ENCODE peak calls at places on chromosome 6, in ten cellular contexts. J is tibial nerve, I is bronchial epithelial cell, L is cardiac muscle cell, M is HCT116, S is sigmoid colon, A is heart left ventricle, Y is fibroblast of lung, B is uterus, Q is kidney epithelial cell. G is an unnamed sample.

GRCh38 chr6:13624871-13625288 is 9.7 kb downstream of the NOL7 start:
- DNase-seq in Q (no peak), M (peak; percentile 47), B (no peak), A (no peak), I (peak; percentile 55), L (peak; percentile 55), S (no peak), Y (peak; percentile 44), J (no peak), G (peak; percentile 69)

GRCh38 chr6:12119085-12119588 is 107.0 kb downstream of the HIVEP1 start:
- DNase-seq in B (no peak), L (no peak), J (no peak), I (no peak), A (no peak), S (no peak), Q (peak; percentile 65), Y (no peak), M (no peak), G (peak; percentile 90)

GRCh38 chr6:54285595-54285994 is 22.6 kb upstream of the TINAG start:
- DNase-seq in Y (no peak), J (no peak), L (no peak), A (no peak), Q (no peak), M (no peak), I (no peak), S (no peak), B (no peak), G (no peak)

GRCh38 chr6:36642913-36643817 is 35.3 kb upstream of the CDKN1A start:
- DNase-seq in A (peak; percentile 67), B (peak; percentile 90), L (peak; percentile 45), M (no peak), Q (peak; percentile 73), I (peak; percentile 88), J (peak; percentile 71), S (peak; percentile 96), Y (peak; percentile 88), G (no peak)

GRCh38 chr6:116010400-116011095 is 50.1 kb downstream of the FRK start:
- DNase-seq in Q (no peak), A (peak; percentile 57), L (peak; percentile 65), M (peak; percentile 67), S (peak; percentile 70), B (peak; percentile 68), J (peak; percentile 54), Y (peak; percentile 81), I (peak; percentile 67), G (peak; percentile 81)

GRCh38 chr6:95078457-95078856 is 498.9 kb upstream of the MANEA start:
- DNase-seq in L (no peak), I (no peak), Q (no peak), B (no peak), A (no peak), S (no peak), Y (no peak), J (no peak), M (no peak), G (no peak)

GRCh38 chr6:78966542-78966941 is 99.2 kb downstream of the IRAK1BP1 start:
- DNase-seq in Q (no peak), B (no peak), I (no peak), L (no peak), J (no peak), M (no peak), A (no peak), S (no peak), Y (no peak), G (no peak)

GRCh38 chr6:20203561-20204528 is 8.4 kb downstream of the MBOAT1 start:
- DNase-seq in I (peak; percentile 18), Q (no peak), M (no peak), L (no peak), S (no peak), J (no peak), Y (no peak), A (no peak), B (no peak), G (no peak)

GRCh38 chr6:142013286-142013685 is 119.4 kb upstream of the GJE1 start:
- DNase-seq in Q (peak; percentile 70), M (peak; percentile 84), J (no peak), L (no peak), Y (peak; percentile 87), I (peak; percentile 96), S (no peak), A (no peak), B (no peak), G (peak; percentile 10)

DNA sequence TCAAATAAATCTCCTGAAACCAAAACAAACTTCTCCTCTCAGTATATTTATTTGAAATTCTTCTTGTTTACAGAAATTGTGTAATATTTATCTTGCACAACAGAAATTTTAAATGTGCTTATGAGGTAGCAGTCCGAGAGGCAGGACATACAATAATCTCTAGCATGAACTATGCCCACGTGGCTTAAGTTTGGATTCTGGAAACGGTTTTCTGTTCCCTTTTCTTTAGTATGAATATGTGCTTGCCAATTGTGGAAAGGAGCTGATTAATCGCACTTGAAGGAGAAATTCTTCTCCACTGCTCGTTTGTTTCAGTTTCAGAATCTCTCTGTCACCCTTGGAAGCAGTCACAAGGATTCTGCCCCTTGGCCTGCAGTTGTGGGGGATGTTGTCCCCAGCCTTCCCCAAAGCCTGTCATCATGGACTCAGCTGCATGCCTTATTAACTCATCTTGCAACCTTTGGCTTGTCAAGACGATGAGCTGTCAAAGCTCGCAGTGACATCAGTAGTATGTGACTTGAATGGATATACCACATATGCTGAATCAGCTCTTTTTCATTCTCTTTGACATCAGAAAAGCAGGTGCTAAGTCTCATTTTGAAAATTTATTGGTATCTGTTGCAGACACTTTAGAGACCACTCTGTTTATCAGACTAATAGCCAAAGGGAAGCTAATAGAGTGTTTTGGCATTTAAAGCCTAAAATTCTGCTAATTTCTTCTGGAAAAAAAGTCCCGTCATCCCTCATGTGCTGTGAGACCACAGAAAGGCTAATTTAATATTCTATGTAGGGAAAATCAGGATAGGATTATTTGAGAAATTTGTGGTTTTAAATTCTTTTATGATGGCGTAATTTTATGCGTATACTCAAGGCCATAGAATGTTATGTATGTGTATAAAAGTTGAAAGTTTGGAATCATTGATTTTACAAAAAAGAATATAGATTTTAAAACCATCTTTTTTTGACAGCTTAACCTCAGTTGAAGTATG is 186.8 kb downstream of the ARID1B start:
- DNase-seq in Y (peak; percentile 83), M (no peak), L (no peak), B (no peak), A (no peak), I (peak; percentile 67), J (no peak), Q (no peak), S (no peak), G (peak; percentile 62)
- H3K4me3 ChIP-seq in Y (peak overlapping the region; percentile 56), M (no peak overlapping the region), L (no peak overlapping the region), B (no peak overlapping the region), A (no peak overlapping the region), I (no peak overlapping the region), J (peak overlapping the region; percentile 20), Q (no peak overlapping the region), S (peak overlapping the region; percentile 28), G (peak overlapping the region; percentile 3)

GRCh38 chr6:120230008-120230407 is 880.4 kb upstream of the MAN1A1 start:
- DNase-seq in Y (no peak), B (no peak), I (peak; percentile 28), L (no peak), Q (no peak), S (no peak), M (peak; percentile 4), A (no peak), J (no peak), G (no peak)
- TF ChIP-seq CTCF in Y (no peak), B (no peak), I (peak; percentile 49), L (no peak), Q (no peak), S (no peak), M (peak; percentile 41), A (no peak), J (no peak), G (no peak)

GRCh38 chr6:2853766-2854393 is 12.2 kb upstream of the SERPINB1 start:
- DNase-seq in M (peak; percentile 87), Y (peak; percentile 72), Q (no peak), J (no peak), B (peak; percentile 49), I (peak; percentile 73), S (no peak), L (no peak), A (no peak), G (peak; percentile 84)
- H3K4me3 ChIP-seq in M (peak overlapping the region; percentile 53), Y (peak overlapping the region; percentile 52), Q (peak overlapping the region; percentile 35), J (peak overlapping the region; percentile 31), B (peak overlapping the region; percentile 25), I (peak overlapping the region; percentile 31), S (peak overlapping the region; percentile 45), L (no peak overlapping the region), A (no peak overlapping the region), G (peak overlapping the region; percentile 44)

DNA sequence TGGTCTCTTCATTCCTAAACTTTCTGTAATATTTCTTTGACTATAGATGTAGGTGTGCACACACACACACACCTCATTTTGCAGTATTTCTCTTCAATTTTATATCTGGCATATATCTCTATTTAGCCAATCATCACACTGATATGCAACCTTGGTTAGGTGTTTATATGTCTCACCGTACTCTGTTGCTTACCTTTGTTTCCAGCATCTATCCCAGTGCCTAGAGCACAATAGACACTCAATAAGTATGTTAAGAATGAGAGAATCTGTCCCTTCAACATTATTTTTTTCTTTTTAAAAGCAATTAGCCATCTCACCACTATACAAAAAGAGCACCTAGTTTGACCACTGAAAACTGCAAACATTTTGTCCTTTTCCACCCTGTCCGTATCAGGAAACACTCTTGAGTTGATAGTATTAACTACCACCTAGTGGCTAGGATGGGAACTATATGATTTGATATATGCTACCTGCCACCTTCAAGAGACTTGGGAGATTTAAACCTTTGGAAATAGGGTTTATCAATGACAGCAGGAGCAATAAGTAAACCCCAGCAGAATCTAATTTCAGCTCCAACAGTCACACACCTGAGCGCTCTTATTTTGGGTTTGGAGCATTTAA is 48.7 kb upstream of the RSPO3 start:
- DNase-seq in S (no peak), A (no peak), B (no peak), L (peak; percentile 51), I (peak; percentile 54), M (peak; percentile 36), J (no peak), Y (peak; percentile 51), Q (peak; percentile 14), G (peak; percentile 13)
- TF ChIP-seq CTCF in S (no peak), A (peak; percentile 20), B (peak; percentile 28), L (peak; percentile 46), I (peak; percentile 41), M (peak; percentile 54), J (no peak), Y (peak; percentile 33), Q (peak; percentile 56), G (peak; percentile 31)

GRCh38 chr6:3876131-3876530 is 27.0 kb downstream of the FAM50B start:
- DNase-seq in M (no peak), J (peak; percentile 31), B (peak; percentile 51), I (no peak), A (no peak), L (no peak), Y (peak; percentile 75), Q (no peak), S (no peak), G (no peak)
- H3K4me3 ChIP-seq in M (no peak overlapping the region), J (no peak overlapping the region), B (no peak overlapping the region), I (no peak overlapping the region), A (no peak overlapping the region), L (no peak overlapping the region), Y (no peak overlapping the region), Q (no peak overlapping the region), S (no peak overlapping the region), G (no peak overlapping the region)

G was measured in GM12865.